ENCODE peak calls at places on chromosomes 1 and 21, in nine cellular contexts. K, A, I, X, U, V, F, L and M are unnamed samples.
A peak's percentile ranks its signal among the peaks of the same experiment; 100 is the strongest.

GRCh38 chr1:230979389-230979716 is 459 bp downstream of the ARV1 start:
- DNase-seq in K (no peak), A (no peak), I (no peak), X (no peak), U (no peak), V (no peak), F (no peak), L (no peak), M (no peak)

GRCh38 chr1:41806472-41807155 is 112.1 kb downstream of the HIVEP3 start:
- DNase-seq in K (no peak), A (no peak), I (no peak), X (no peak), U (no peak), V (no peak), F (no peak), L (no peak), M (no peak)

GRCh38 chr1:225881081-225882007 is 836 bp downstream of the TMEM63A start:
- DNase-seq in K (no peak), A (peak; percentile 85), I (peak; percentile 80), X (no peak), U (peak; percentile 76), V (no peak), F (peak; percentile 56), L (peak; percentile 87), M (peak; percentile 47)

GRCh38 chr1:188706742-188707141 is 1770.9 kb downstream of the BRINP3 start:
- DNase-seq in K (no peak), A (no peak), I (no peak), X (no peak), U (peak; percentile 43), V (peak; percentile 55), F (peak; percentile 36), L (no peak), M (no peak)

GRCh38 chr1:43441894-43442632 is 11.7 kb downstream of the HYI start:
- DNase-seq in K (no peak), A (no peak), I (no peak), X (no peak), U (no peak), V (no peak), F (no peak), L (no peak), M (no peak)

GRCh38 chr21:40681164-40681859 is 165.6 kb downstream of the DSCAM start:
- DNase-seq in K (no peak), A (no peak), I (peak; percentile 58), X (no peak), U (no peak), V (no peak), F (no peak), L (no peak), M (no peak)

GRCh38 chr1:221272940-221273339 is 393.7 kb downstream of the HLX start:
- DNase-seq in K (no peak), A (no peak), I (no peak), X (peak; percentile 38), U (no peak), V (no peak), F (peak; percentile 9), L (no peak), M (peak; percentile 19)

GRCh38 chr21:31872452-31873274 is at the start of gene HUNK:
- DNase-seq in K (peak; percentile 4), A (peak; percentile 77), I (peak; percentile 53), X (peak; percentile 7), U (peak; percentile 28), V (peak; percentile 1), F (peak; percentile 76), L (peak; percentile 78), M (peak; percentile 55)

GRCh38 chr1:45334308-45335245 is 5.4 kb upstream of the TOE1 start:
- DNase-seq in K (no peak), A (no peak), I (peak; percentile 32), X (peak; percentile 49), U (no peak), V (no peak), F (no peak), L (no peak), M (peak; percentile 47)

GRCh38 chr1:192489046-192489445 is 86.5 kb upstream of the RGS1 start:
- DNase-seq in K (no peak), A (no peak), I (peak; percentile 76), X (no peak), U (peak; percentile 60), V (no peak), F (peak; percentile 58), L (no peak), M (no peak)

GRCh38 chr1:224183591-224184312 is 712 bp downstream of the DEGS1 start:
- DNase-seq in K (peak; percentile 74), A (peak; percentile 88), I (peak; percentile 79), X (peak; percentile 19), U (peak; percentile 65), V (peak; percentile 43), F (peak; percentile 78), L (peak; percentile 88), M (peak; percentile 68)

GRCh38 chr1:19647643-19648042 is 3.5 kb downstream of the NBL1 start:
- DNase-seq in K (no peak), A (no peak), I (no peak), X (no peak), U (no peak), V (no peak), F (no peak), L (peak; percentile 74), M (peak; percentile 38)

GRCh38 chr1:42852608-42852980 is 6.2 kb downstream of the ZNF691 start:
- DNase-seq in K (no peak), A (no peak), I (peak; percentile 7), X (no peak), U (peak; percentile 14), V (no peak), F (peak; percentile 20), L (no peak), M (no peak)

GRCh38 chr21:41012425-41012824 is 155.5 kb upstream of the BACE2 start:
- DNase-seq in K (no peak), A (no peak), I (no peak), X (no peak), U (no peak), V (no peak), F (no peak), L (no peak), M (no peak)

GRCh38 chr1:84152649-84153056 is 8.6 kb downstream of the PRKACB start:
- DNase-seq in K (no peak), A (no peak), I (no peak), X (peak; percentile 29), U (no peak), V (no peak), F (peak; percentile 55), L (no peak), M (peak; percentile 66)

GRCh38 chr1:101235696-101236545 is 898 bp upstream of the S1PR1 start:
- DNase-seq in K (peak; percentile 82), A (peak; percentile 69), I (peak; percentile 61), X (peak; percentile 9), U (peak; percentile 58), V (no peak), F (peak; percentile 63), L (peak; percentile 80), M (peak; percentile 39)

GRCh38 chr1:37944091-37944763 is 2.6 kb downstream of the INPP5B start:
- DNase-seq in K (no peak), A (no peak), I (peak; percentile 68), X (no peak), U (peak; percentile 77), V (peak; percentile 56), F (no peak), L (no peak), M (no peak)

GRCh38 chr1:116569776-116570357 is 959 bp downstream of the CD58 start:
- DNase-seq in K (no peak), A (peak; percentile 80), I (no peak), X (no peak), U (no peak), V (no peak), F (no peak), L (peak; percentile 85), M (peak; percentile 70)

GRCh38 chr1:69987881-69988280 is 217.5 kb downstream of the LRRC40 start:
- DNase-seq in K (no peak), A (no peak), I (no peak), X (no peak), U (no peak), V (no peak), F (no peak), L (no peak), M (no peak)

GRCh38 chr21:45322960-45323461 is 35.3 kb upstream of the POFUT2 start:
- DNase-seq in K (no peak), A (peak; percentile 66), I (peak; percentile 85), X (no peak), U (peak; percentile 77), V (no peak), F (no peak), L (peak; percentile 94), M (no peak)

GRCh38 chr1:66380452-66381212 is 153.3 kb upstream of the SGIP1 start:
- DNase-seq in K (peak; percentile 88), A (no peak), I (peak; percentile 38), X (peak; percentile 94), U (no peak), V (no peak), F (peak; percentile 36), L (no peak), M (peak; percentile 50)

GRCh38 chr1:206725053-206725963 is 40.6 kb downstream of the MAPKAPK2 start:
- DNase-seq in K (no peak), A (peak; percentile 7), I (peak; percentile 56), X (peak; percentile 55), U (peak; percentile 50), V (no peak), F (peak; percentile 59), L (no peak), M (peak; percentile 55)

GRCh38 chr1:206939131-206939530 is 7.1 kb downstream of the PIGR start:
- DNase-seq in K (no peak), A (no peak), I (no peak), X (no peak), U (no peak), V (no peak), F (no peak), L (no peak), M (no peak)

GRCh38 chr1:5120559-5120958 is 466.1 kb downstream of the AJAP1 start:
- DNase-seq in K (no peak), A (no peak), I (no peak), X (no peak), U (no peak), V (no peak), F (no peak), L (no peak), M (no peak)

GRCh38 chr1:26851106-26851684 is 11.8 kb upstream of the SFN start:
- DNase-seq in K (no peak), A (no peak), I (no peak), X (no peak), U (no peak), V (no peak), F (no peak), L (no peak), M (no peak)

GRCh38 chr1:111369177-111369576 is 58.4 kb downstream of the OVGP1 start:
- DNase-seq in K (no peak), A (no peak), I (no peak), X (no peak), U (no peak), V (no peak), F (peak; percentile 23), L (no peak), M (no peak)

GRCh38 chr1:180948357-180948756 is 35.7 kb downstream of the KIAA1614 start:
- DNase-seq in K (no peak), A (no peak), I (peak; percentile 43), X (no peak), U (no peak), V (no peak), F (peak; percentile 47), L (peak; percentile 52), M (no peak)

GRCh38 chr1:160117709-160118183 is 2.2 kb downstream of the ATP1A2 start:
- DNase-seq in K (no peak), A (no peak), I (peak; percentile 48), X (no peak), U (no peak), V (no peak), F (peak; percentile 72), L (no peak), M (no peak)

GRCh38 chr1:30732277-30732996 is 9.1 kb upstream of the MATN1 start:
- DNase-seq in K (peak; percentile 56), A (no peak), I (peak; percentile 28), X (peak; percentile 64), U (peak; percentile 16), V (no peak), F (peak; percentile 17), L (no peak), M (no peak)

GRCh38 chr1:40820251-40820797 is 36.7 kb downstream of the KCNQ4 start:
- DNase-seq in K (no peak), A (no peak), I (peak; percentile 13), X (peak; percentile 60), U (no peak), V (no peak), F (peak; percentile 19), L (no peak), M (peak; percentile 32)

GRCh38 chr1:9426291-9426711 is 113.0 kb upstream of the SLC25A33 start:
- DNase-seq in K (peak; percentile 84), A (no peak), I (no peak), X (peak; percentile 95), U (no peak), V (no peak), F (no peak), L (peak; percentile 31), M (peak; percentile 98)